ENCODE peak calls at places on chromosome 21, in four cellular contexts. One of them, this sample, is unnamed.

GRCh38 chr21:27060190-27060589 is 93.3 kb upstream of the ADAMTS5 start:
- DNase-seq in A549: no peak
- DNase-seq in K562: no peak
- DNase-seq in HepG2: no peak
- DNase-seq in this sample: no peak

GRCh38 chr21:39088831-39089380 is 94.3 kb downstream of the PSMG1 start:
- DNase-seq in A549: no peak
- DNase-seq in HepG2: peak; percentile 50
- DNase-seq in K562: peak; percentile 41
- DNase-seq in this sample: no peak

GRCh38 chr21:34147835-34148804 is 74.7 kb downstream of the MRPS6 start:
- DNase-seq in HepG2: no peak
- DNase-seq in K562: no peak
- DNase-seq in A549: no peak
- DNase-seq in this sample: no peak

GRCh38 chr21:41429925-41430491 is 4.0 kb downstream of the MX1 start:
- DNase-seq in HepG2: no peak
- DNase-seq in A549: no peak
- DNase-seq in K562: no peak
- DNase-seq in this sample: no peak

GRCh38 chr21:41651396-41651795 is 115.5 kb downstream of the RIPK4 start:
- DNase-seq in HepG2: no peak
- DNase-seq in K562: no peak
- DNase-seq in A549: no peak
- DNase-seq in this sample: no peak

GRCh38 chr21:41247976-41248545 is 68.5 kb upstream of the FAM3B start:
- DNase-seq in HepG2: no peak
- DNase-seq in A549: no peak
- DNase-seq in K562: no peak
- DNase-seq in this sample: no peak

GRCh38 chr21:39611547-39612190 is 1.1 kb upstream of the B3GALT5 start:
- DNase-seq in HepG2: no peak
- DNase-seq in A549: no peak
- DNase-seq in K562: no peak
- DNase-seq in this sample: peak; percentile 22

GRCh38 chr21:36171741-36172331 is 15.2 kb downstream of the DOP1B start:
- DNase-seq in K562: no peak
- DNase-seq in A549: no peak
- DNase-seq in HepG2: no peak
- DNase-seq in this sample: no peak

GRCh38 chr21:39349211-39350093 is 564 bp upstream of the HMGN1 start:
- DNase-seq in K562: peak; percentile 99
- DNase-seq in A549: peak; percentile 85
- DNase-seq in HepG2: peak; percentile 93
- DNase-seq in this sample: peak; percentile 98

GRCh38 chr21:28378026-28378425 is 614.7 kb downstream of the LTN1 start:
- DNase-seq in K562: no peak
- DNase-seq in A549: no peak
- DNase-seq in HepG2: no peak
- DNase-seq in this sample: no peak

GRCh38 chr21:41772351-41773080 is 5.7 kb upstream of the RIPK4 start:
- DNase-seq in A549: no peak
- DNase-seq in HepG2: no peak
- DNase-seq in K562: no peak
- DNase-seq in this sample: peak; percentile 50

GRCh38 chr21:41480086-41480690 is 27.8 kb downstream of the TMPRSS2 start:
- DNase-seq in A549: no peak
- DNase-seq in K562: no peak
- DNase-seq in HepG2: no peak
- DNase-seq in this sample: no peak

GRCh38 chr21:20250337-20250736 is 747.9 kb upstream of the NCAM2 start:
- DNase-seq in A549: no peak
- DNase-seq in HepG2: no peak
- DNase-seq in K562: no peak
- DNase-seq in this sample: no peak

GRCh38 chr21:18760247-18760646 is 356.7 kb upstream of the TMPRSS15 start:
- DNase-seq in HepG2: no peak
- DNase-seq in A549: no peak
- DNase-seq in K562: peak; percentile 4
- DNase-seq in this sample: no peak

GRCh38 chr21:31108969-31109368 is 70.7 kb upstream of the KRTAP19-8 start:
- DNase-seq in HepG2: no peak
- DNase-seq in A549: no peak
- DNase-seq in K562: no peak
- DNase-seq in this sample: no peak

GRCh38 chr21:17359781-17360180 is 153.1 kb upstream of the CXADR start:
- DNase-seq in K562: no peak
- DNase-seq in A549: no peak
- DNase-seq in HepG2: no peak
- DNase-seq in this sample: no peak

GRCh38 chr21:28714795-28715464 is 277.7 kb downstream of the LTN1 start:
- DNase-seq in HepG2: no peak
- DNase-seq in K562: no peak
- DNase-seq in A549: no peak
- DNase-seq in this sample: no peak

GRCh38 chr21:15687208-15687607 is 42.6 kb upstream of the USP25 start:
- DNase-seq in K562: no peak
- DNase-seq in HepG2: no peak
- DNase-seq in A549: no peak
- DNase-seq in this sample: no peak

GRCh38 chr21:14901482-14901958 is 163.3 kb downstream of the NRIP1 start:
- DNase-seq in K562: no peak
- DNase-seq in HepG2: no peak
- DNase-seq in A549: no peak
- DNase-seq in this sample: no peak

GRCh38 chr21:26405071-26405470 is 168.0 kb downstream of the CYYR1 start:
- DNase-seq in K562: no peak
- DNase-seq in HepG2: no peak
- DNase-seq in A549: no peak
- DNase-seq in this sample: no peak

GRCh38 chr21:35336534-35336933 is 287.4 kb upstream of the RUNX1 start:
- DNase-seq in K562: peak; percentile 45
- DNase-seq in A549: no peak
- DNase-seq in HepG2: no peak
- DNase-seq in this sample: no peak

GRCh38 chr21:29914326-29914725 is 25.5 kb downstream of the GRIK1 start:
- DNase-seq in HepG2: no peak
- DNase-seq in A549: no peak
- DNase-seq in K562: no peak
- DNase-seq in this sample: no peak
- TF ChIP-seq HMGXB4 in HepG2: no peak
- TF ChIP-seq HMGXB4 in A549: no peak
- TF ChIP-seq HMGXB4 in K562: no peak
- TF ChIP-seq HMGXB4 in this sample: no peak

DNA sequence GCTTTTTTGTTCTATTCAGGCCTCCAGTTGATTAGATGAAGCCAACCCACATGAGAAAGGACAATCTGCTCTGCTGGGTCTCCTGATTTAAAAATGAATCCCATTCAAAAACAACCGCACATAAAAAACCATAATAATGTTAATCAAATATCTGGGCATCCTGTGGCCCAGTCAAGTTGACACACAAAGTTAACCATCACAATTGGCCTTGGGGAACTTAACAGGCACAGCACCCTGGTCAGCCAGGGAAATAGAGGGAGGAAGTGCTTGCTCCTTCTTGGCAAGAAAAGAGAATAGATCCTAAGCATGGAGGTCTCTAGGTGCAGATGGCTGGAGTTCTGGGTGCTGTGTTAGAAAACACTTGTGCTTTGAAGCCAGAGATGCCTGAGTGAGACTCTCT is 109.6 kb upstream of the OLIG2 start:
- DNase-seq in K562: no peak
- DNase-seq in A549: no peak
- DNase-seq in HepG2: no peak
- DNase-seq in this sample: no peak
- TF ChIP-seq HMGXB4 in K562: no peak
- TF ChIP-seq HMGXB4 in A549: no peak
- TF ChIP-seq HMGXB4 in HepG2: no peak
- TF ChIP-seq HMGXB4 in this sample: no peak

GRCh38 chr21:42929969-42930368 is 4.5 kb upstream of the ERVH48-1 start:
- DNase-seq in HepG2: no peak
- DNase-seq in A549: no peak
- DNase-seq in K562: peak; percentile 55
- DNase-seq in this sample: no peak
- TF ChIP-seq HMGXB4 in HepG2: no peak
- TF ChIP-seq HMGXB4 in A549: no peak
- TF ChIP-seq HMGXB4 in K562: no peak
- TF ChIP-seq HMGXB4 in this sample: no peak

GRCh38 chr21:37224861-37225260 is 42.3 kb downstream of the VPS26C start:
- DNase-seq in HepG2: no peak
- DNase-seq in K562: no peak
- DNase-seq in A549: no peak
- DNase-seq in this sample: no peak

GRCh38 chr21:37223804-37224345 is 43.3 kb downstream of the VPS26C start:
- DNase-seq in HepG2: no peak
- DNase-seq in A549: no peak
- DNase-seq in K562: no peak
- DNase-seq in this sample: no peak

GRCh38 chr21:37219766-37220432 is 47.2 kb downstream of the VPS26C start:
- DNase-seq in HepG2: no peak
- DNase-seq in A549: no peak
- DNase-seq in K562: no peak
- DNase-seq in this sample: no peak

GRCh38 chr21:37220981-37221664 is 46.0 kb downstream of the VPS26C start:
- DNase-seq in K562: peak; percentile 90
- DNase-seq in HepG2: peak; percentile 93
- DNase-seq in A549: peak; percentile 79
- DNase-seq in this sample: peak; percentile 88

GRCh38 chr21:37220433-37220980 is 46.6 kb downstream of the VPS26C start:
- DNase-seq in HepG2: peak; percentile 48
- DNase-seq in K562: no peak
- DNase-seq in A549: peak; percentile 15
- DNase-seq in this sample: peak; percentile 24
- TF ChIP-seq HMGXB4 in HepG2: peak; percentile 87
- TF ChIP-seq HMGXB4 in K562: no peak
- TF ChIP-seq HMGXB4 in A549: no peak
- TF ChIP-seq HMGXB4 in this sample: no peak

DNA sequence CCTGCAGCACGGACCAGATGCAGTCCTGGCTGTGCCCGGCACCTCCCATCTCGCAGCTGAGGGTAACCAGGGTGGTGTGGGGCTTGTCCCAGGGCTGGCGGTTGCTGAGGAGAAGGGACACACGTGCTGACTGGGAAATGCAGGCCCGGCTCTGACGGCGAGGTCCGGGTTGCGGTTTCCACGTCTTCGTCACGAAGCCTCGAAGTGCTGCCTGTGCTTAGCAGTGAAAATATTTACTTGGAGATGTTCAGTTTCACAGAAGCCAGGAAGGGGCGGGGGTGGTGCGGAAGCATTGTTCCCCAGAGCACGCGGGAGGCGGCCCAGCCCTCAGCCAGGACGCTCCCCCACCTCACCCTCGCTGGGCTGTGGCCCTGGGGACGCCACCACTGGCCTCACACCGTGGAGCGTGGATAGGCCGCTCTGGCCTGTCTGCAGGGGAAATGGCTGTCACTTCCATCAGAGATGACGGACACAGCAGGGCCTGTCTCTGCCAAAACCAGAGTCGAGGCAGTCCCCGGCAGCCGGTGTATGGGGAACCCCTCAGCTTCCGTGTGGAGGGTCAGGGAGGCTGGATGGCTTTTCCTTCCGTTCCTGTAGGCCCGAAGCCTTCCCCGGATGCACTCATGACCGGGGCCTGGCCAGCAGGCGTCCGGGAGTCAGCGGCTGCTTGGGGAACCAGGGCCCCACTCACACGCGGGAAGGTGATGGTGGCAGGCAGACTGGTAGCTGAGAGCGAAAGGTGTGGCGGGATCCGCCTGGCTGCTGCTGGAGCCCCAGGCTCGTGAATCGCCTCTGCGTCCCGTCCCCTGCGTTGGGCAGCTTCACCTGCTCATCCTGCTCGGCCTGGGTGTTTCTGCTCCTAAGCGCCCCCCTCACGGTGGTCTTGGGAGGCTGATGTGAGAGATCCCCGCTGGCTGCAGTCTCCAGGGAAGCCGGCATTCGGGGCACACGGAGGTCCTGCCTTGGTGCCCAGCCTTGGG is 14.7 kb upstream of the POFUT2 start:
- DNase-seq in HepG2: no peak
- DNase-seq in A549: no peak
- DNase-seq in K562: no peak
- DNase-seq in this sample: no peak
- TF ChIP-seq HMGXB4 in HepG2: no peak
- TF ChIP-seq HMGXB4 in A549: no peak
- TF ChIP-seq HMGXB4 in K562: no peak
- TF ChIP-seq HMGXB4 in this sample: no peak

GRCh38 chr21:44704636-44705001 is 6.8 kb downstream of the TSPEAR start:
- DNase-seq in HepG2: no peak
- DNase-seq in K562: no peak
- DNase-seq in A549: no peak
- DNase-seq in this sample: peak; percentile 60

GRCh38 chr21:44708213-44708865 is 3.0 kb downstream of the TSPEAR start:
- DNase-seq in HepG2: no peak
- DNase-seq in A549: no peak
- DNase-seq in K562: no peak
- DNase-seq in this sample: no peak

GRCh38 chr21:44708866-44709425 is 2.4 kb downstream of the TSPEAR start:
- DNase-seq in A549: no peak
- DNase-seq in HepG2: no peak
- DNase-seq in K562: no peak
- DNase-seq in this sample: no peak

GRCh38 chr21:44706026-44706705 is 5.2 kb downstream of the TSPEAR start:
- DNase-seq in K562: no peak
- DNase-seq in A549: no peak
- DNase-seq in HepG2: no peak
- DNase-seq in this sample: no peak

GRCh38 chr21:44706706-44707615 is 4.4 kb downstream of the TSPEAR start:
- DNase-seq in HepG2: no peak
- DNase-seq in K562: no peak
- DNase-seq in A549: no peak
- DNase-seq in this sample: no peak
- TF ChIP-seq HMGXB4 in HepG2: no peak
- TF ChIP-seq HMGXB4 in K562: no peak
- TF ChIP-seq HMGXB4 in A549: no peak
- TF ChIP-seq HMGXB4 in this sample: no peak